ENCODE peak calls at places on chromosomes 13 and 19, in six cellular contexts. M is BE2C, L is cardiac fibroblast, H is suprapubic skin, O is astrocyte of the cerebellum, G is foreskin fibroblast. A is an unnamed sample.

GRCh38 chr13:98999635-98999952 is 21.7 kb upstream of the DOCK9 start:
- DNase-seq in H (no peak), M (no peak), O (no peak), G (peak; percentile 51), L (peak; percentile 73), A (no peak)

GRCh38 chr13:23516190-23516589 is 54.0 kb upstream of the TNFRSF19 start:
- DNase-seq in L (no peak), M (no peak), O (no peak), H (no peak), G (no peak), A (no peak)

GRCh38 chr13:110907951-110908898 is 6.6 kb downstream of the ANKRD10 start:
- DNase-seq in O (no peak), L (peak; percentile 49), G (no peak), H (no peak), M (no peak), A (no peak)

GRCh38 chr19:42370068-42370520 is 20.0 kb downstream of the CNFN start:
- DNase-seq in H (no peak), L (no peak), M (no peak), O (no peak), G (no peak), A (no peak)

GRCh38 chr19:28393574-28394336 is 819.2 kb downstream of the UQCRFS1 start:
- DNase-seq in O (no peak), G (no peak), L (no peak), M (no peak), H (no peak), A (no peak)

GRCh38 chr13:39656325-39656677 is 839 bp downstream of the COG6 start:
- DNase-seq in L (peak; percentile 13), G (no peak), M (no peak), O (no peak), H (no peak), A (no peak)

GRCh38 chr13:24500977-24501376 is 11.6 kb downstream of the PARP4 start:
- DNase-seq in M (no peak), G (peak; percentile 75), L (peak; percentile 83), O (no peak), H (no peak), A (no peak)

GRCh38 chr19:1270168-1270853 is 1.2 kb downstream of the CIRBP start:
- DNase-seq in O (no peak), L (no peak), M (no peak), H (no peak), G (peak; percentile 3), A (no peak)

GRCh38 chr13:23842406-23842805 is 46.8 kb downstream of the MIPEP start:
- DNase-seq in L (no peak), O (no peak), H (no peak), G (no peak), M (no peak), A (no peak)

GRCh38 chr13:75908137-75908536 is 272.0 kb downstream of the LMO7 start:
- DNase-seq in M (no peak), G (peak; percentile 75), L (peak; percentile 1), H (no peak), O (peak; percentile 5), A (no peak)

GRCh38 chr19:51157265-51157664 is 15.2 kb downstream of the SIGLEC7 start:
- DNase-seq in O (no peak), L (no peak), H (no peak), G (no peak), M (no peak), A (no peak)

GRCh38 chr19:18401580-18402112 is 4.2 kb upstream of the LRRC25 start:
- DNase-seq in H (no peak), L (peak; percentile 85), M (no peak), O (no peak), G (peak; percentile 85), A (no peak)

GRCh38 chr19:38265213-38265861 is 964 bp downstream of the SPINT2 start:
- DNase-seq in L (no peak), G (no peak), M (no peak), H (no peak), O (no peak), A (no peak)

GRCh38 chr19:9116547-9116946 is 984 bp upstream of the OR7G1 start:
- DNase-seq in L (no peak), H (no peak), M (no peak), G (no peak), O (no peak), A (no peak)

GRCh38 chr13:91659583-91660415 is 261.4 kb downstream of the GPC5 start:
- DNase-seq in O (no peak), L (no peak), G (no peak), M (no peak), H (no peak), A (no peak)

GRCh38 chr19:876780-877314 is 16.1 kb downstream of the MED16 start:
- DNase-seq in O (no peak), L (no peak), H (no peak), G (no peak), M (no peak), A (no peak)

GRCh38 chr13:24683833-24684599 is 3.8 kb downstream of the ATP12A start:
- DNase-seq in G (peak; percentile 61), O (no peak), M (peak; percentile 79), H (no peak), L (peak; percentile 45), A (peak; percentile 86)

GRCh38 chr13:91747164-91747563 is 348.7 kb downstream of the GPC5 start:
- DNase-seq in G (no peak), O (no peak), L (no peak), H (no peak), M (peak; percentile 25), A (no peak)

GRCh38 chr19:27694361-27695055 is 1518.4 kb downstream of the UQCRFS1 start:
- DNase-seq in H (no peak), O (no peak), L (no peak), M (no peak), G (no peak), A (no peak)

GRCh38 chr19:46928951-46929350 is 68.2 kb downstream of the ARHGAP35 start:
- DNase-seq in G (peak; percentile 61), O (no peak), M (no peak), L (peak; percentile 35), H (no peak), A (no peak)

GRCh38 chr19:53079313-53079924 is 23.8 kb downstream of the ZNF160 start:
- DNase-seq in O (no peak), H (no peak), G (no peak), M (no peak), L (peak; percentile 19), A (no peak)

GRCh38 chr19:53078668-53079067 is 24.6 kb downstream of the ZNF160 start:
- DNase-seq in G (no peak), M (no peak), L (no peak), H (no peak), O (no peak), A (no peak)

GRCh38 chr19:53082929-53083328 is 20.3 kb downstream of the ZNF160 start:
- DNase-seq in M (no peak), G (no peak), L (no peak), H (no peak), O (no peak), A (no peak)

DNA sequence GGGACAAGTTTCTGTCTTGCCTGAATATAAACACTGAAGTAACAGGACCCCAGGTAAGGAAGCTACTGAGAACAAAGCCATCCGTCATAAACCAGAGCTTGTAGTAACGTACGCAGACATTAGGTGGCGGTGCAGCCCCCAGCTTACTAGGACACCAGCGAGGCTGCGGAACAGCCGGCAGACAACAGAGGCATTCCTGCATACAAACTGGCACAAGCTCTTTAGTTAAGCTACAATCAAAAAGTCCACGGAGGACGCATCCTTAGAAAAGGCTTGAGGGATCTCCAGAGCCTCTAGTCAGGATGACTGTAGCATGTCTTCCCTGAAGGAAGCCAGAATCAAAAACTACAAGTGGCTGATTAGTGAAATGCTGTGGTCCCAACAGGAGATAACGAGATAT is 26.2 kb downstream of the ZNF160 start:
- DNase-seq in M (peak; percentile 44), H (no peak), G (peak; percentile 58), L (peak; percentile 66), O (no peak), A (peak; percentile 83)
- TF ChIP-seq CTCF in M (peak; percentile 47), H (no peak), G (peak; percentile 25), L (peak; percentile 55), O (peak; percentile 47), A (peak; percentile 76)

GRCh38 chr19:48213959-48214358 is 41.8 kb downstream of the CARD8 start:
- DNase-seq in G (no peak), O (no peak), H (no peak), L (no peak), M (no peak), A (no peak)

GRCh38 chr19:48221628-48222027 is 34.1 kb downstream of the CARD8 start:
- DNase-seq in O (no peak), M (no peak), G (no peak), H (no peak), L (no peak), A (no peak)

GRCh38 chr19:48218964-48219363 is 36.7 kb downstream of the CARD8 start:
- DNase-seq in L (peak; percentile 61), G (peak; percentile 30), M (no peak), H (no peak), O (no peak), A (no peak)

DNA sequence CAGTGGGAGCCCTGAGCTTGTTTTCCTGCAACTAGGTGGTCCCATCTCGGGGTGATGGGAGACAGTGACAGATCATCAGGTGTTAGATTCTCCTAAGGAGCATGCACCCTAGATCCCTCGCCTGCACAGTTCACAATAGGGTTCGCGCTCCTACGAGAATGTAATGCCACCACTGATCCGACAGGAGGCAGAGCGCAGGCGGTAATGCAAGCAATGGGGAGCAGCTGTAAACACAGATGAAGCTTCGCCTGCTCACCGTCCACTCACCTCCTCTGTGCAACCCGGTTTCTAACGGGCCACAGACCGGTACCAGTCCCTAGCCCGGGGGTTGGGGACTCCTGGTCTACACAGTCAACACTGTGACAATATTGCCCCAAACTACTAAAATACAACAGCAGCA is 38.8 kb downstream of the CARD8 start:
- DNase-seq in M (no peak), L (no peak), G (no peak), H (no peak), O (no peak), A (peak; percentile 35)
- TF ChIP-seq CTCF in M (no peak), L (no peak), G (no peak), H (no peak), O (no peak), A (peak; percentile 42)

GRCh38 chr19:4343056-4343844 is at the start of gene MPND:
- DNase-seq in M (peak; percentile 97), H (peak; percentile 94), O (peak; percentile 29), L (peak; percentile 81), G (peak; percentile 93), A (peak; percentile 95)
- TF ChIP-seq CTCF in M (peak; percentile 47), H (no peak), O (peak; percentile 38), L (peak; percentile 45), G (peak; percentile 19), A (no peak)

DNA sequence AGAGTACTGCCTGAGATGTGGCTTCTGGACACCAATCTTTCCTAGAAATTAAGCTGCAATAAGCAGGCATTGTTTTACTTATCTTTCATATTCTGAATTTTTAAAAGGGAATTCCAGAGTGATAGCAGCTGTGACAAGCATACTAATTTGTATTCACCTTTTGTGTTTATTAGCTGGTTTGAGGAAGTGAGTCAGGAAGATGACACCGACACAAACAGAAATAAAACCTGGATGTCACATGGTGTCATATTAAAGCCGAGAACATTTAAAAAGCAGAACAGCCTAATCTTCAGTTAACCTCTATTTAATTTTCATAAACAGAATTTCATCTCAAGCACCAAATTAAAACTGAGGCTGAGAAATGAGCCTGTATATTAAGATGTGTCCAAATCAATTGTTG is 398.8 kb downstream of the PCDH9 start:
- DNase-seq in O (no peak), H (no peak), M (no peak), G (no peak), L (no peak), A (no peak)
- TF ChIP-seq CTCF in O (no peak), H (no peak), M (no peak), G (no peak), L (no peak), A (no peak)